ENCODE peak calls at places on chromosomes 7 and 10, in nine cellular contexts. Z is stomach; P is HuH-7; D is stimulated activated CD4-positive, alpha-beta T cell treated with anti-CD3 and anti-CD28 coated beads, Interleukin-1b, Interleukin-23, amount 100 ng/mL, for 24 hours; H is cardiac fibroblast; O is SJSA1; B is epithelial cell of prostate; V is left colon; Q is CD4-positive, alpha-beta T cell. N is an unnamed sample.

GRCh38 chr10:75398238-75398629 is 3.3 kb downstream of the ZNF503 start:
- DNase-seq in O (no peak), V (no peak), H (no peak), B (no peak), D (no peak), Q (no peak), P (no peak), Z (no peak), N (no peak)

GRCh38 chr7:50856821-50857220 is 74.1 kb upstream of the GRB10 start:
- DNase-seq in D (no peak), B (no peak), P (no peak), H (peak; percentile 31), Q (no peak), O (no peak), V (no peak), Z (peak; percentile 11), N (no peak)

GRCh38 chr7:48140001-48140681 is 31.1 kb upstream of the ABCA13 start:
- DNase-seq in O (peak; percentile 65), Q (no peak), Z (no peak), D (no peak), B (no peak), H (peak; percentile 22), P (peak; percentile 20), V (peak; percentile 53), N (no peak)

GRCh38 chr7:97179454-97180104 is 62.1 kb downstream of the SDHAF3 start:
- DNase-seq in O (peak; percentile 16), V (peak; percentile 16), Q (peak; percentile 25), B (peak; percentile 0), P (peak; percentile 64), Z (peak; percentile 42), H (peak; percentile 79), D (peak; percentile 1), N (peak; percentile 41)

GRCh38 chr10:60810437-60811182 is 32.3 kb downstream of the CDK1 start:
- DNase-seq in O (peak; percentile 25), B (no peak), Q (no peak), D (no peak), V (no peak), Z (peak; percentile 35), H (peak; percentile 78), P (no peak), N (no peak)

GRCh38 chr7:112290065-112290464 is 83.6 kb downstream of the ZNF277 start:
- DNase-seq in O (peak; percentile 16), H (peak; percentile 24), D (no peak), Z (no peak), V (no peak), P (no peak), Q (no peak), B (no peak), N (no peak)

GRCh38 chr7:42099837-42100508 is 137.0 kb downstream of the GLI3 start:
- DNase-seq in V (no peak), Q (no peak), P (no peak), B (peak; percentile 85), H (no peak), O (no peak), Z (no peak), D (no peak), N (no peak)

GRCh38 chr7:95915731-95916130 is 143.4 kb downstream of the DYNC1I1 start:
- DNase-seq in H (no peak), P (no peak), Z (no peak), Q (no peak), B (no peak), D (no peak), O (peak; percentile 29), V (no peak), N (peak; percentile 67)

GRCh38 chr7:27064169-27064568 is 31.6 kb downstream of the HOXA1 start:
- DNase-seq in O (no peak), H (peak; percentile 10), D (no peak), Z (no peak), P (no peak), B (no peak), Q (no peak), V (no peak), N (no peak)

GRCh38 chr7:69934475-69934903 is 336.2 kb downstream of the AUTS2 start:
- DNase-seq in Q (no peak), V (no peak), P (no peak), D (no peak), H (no peak), Z (no peak), B (no peak), O (no peak), N (peak; percentile 72)

GRCh38 chr10:131814567-131815290 is 86.1 kb upstream of the PPP2R2D start:
- DNase-seq in Z (peak; percentile 25), P (no peak), Q (no peak), V (no peak), B (no peak), O (no peak), H (no peak), D (no peak), N (no peak)

GRCh38 chr10:49398000-49398861 is 2.3 kb upstream of the DRGX start:
- DNase-seq in Q (peak; percentile 42), O (peak; percentile 36), D (peak; percentile 17), V (peak; percentile 61), Z (no peak), P (no peak), H (peak; percentile 46), B (no peak), N (no peak)

GRCh38 chr10:19730848-19731247 is 85.4 kb upstream of the PLXDC2 start:
- DNase-seq in Q (no peak), H (peak; percentile 17), D (no peak), O (peak; percentile 2), Z (no peak), V (no peak), P (no peak), B (no peak), N (no peak)

GRCh38 chr7:131357282-131357880 is 29.7 kb downstream of the MKLN1 start:
- DNase-seq in Z (no peak), P (no peak), H (no peak), Q (no peak), D (no peak), V (no peak), O (no peak), B (no peak), N (no peak)

GRCh38 chr7:135877799-135878198 is 99.4 kb downstream of the MTPN start:
- DNase-seq in Z (no peak), P (no peak), B (peak; percentile 95), V (no peak), D (no peak), H (peak; percentile 33), O (no peak), Q (no peak), N (no peak)

GRCh38 chr10:32445036-32445435 is 904 bp upstream of the CCDC7 start:
- DNase-seq in Q (no peak), H (no peak), V (no peak), D (no peak), P (peak; percentile 12), B (no peak), Z (no peak), O (no peak), N (no peak)

GRCh38 chr10:47449102-47449978 is 34.6 kb downstream of the ANXA8 start:
- DNase-seq in B (no peak), O (peak; percentile 15), H (no peak), D (no peak), P (no peak), Z (no peak), Q (no peak), V (no peak), N (no peak)

GRCh38 chr7:139560678-139561077 is 37.2 kb downstream of the CLEC2L start:
- DNase-seq in O (no peak), V (peak; percentile 89), Z (no peak), Q (no peak), P (no peak), H (no peak), B (no peak), D (no peak), N (no peak)

GRCh38 chr7:28629216-28629848 is 217.0 kb downstream of the CREB5 start:
- DNase-seq in O (no peak), P (no peak), V (peak; percentile 7), D (no peak), Z (no peak), Q (no peak), H (peak; percentile 12), B (no peak), N (no peak)

GRCh38 chr10:70324341-70324861 is 40.6 kb upstream of the NPFFR1 start:
- DNase-seq in H (no peak), B (no peak), Z (no peak), D (no peak), P (no peak), V (no peak), O (no peak), Q (no peak), N (no peak)

GRCh38 chr10:87875929-87876571 is 12.6 kb downstream of the PTEN start:
- DNase-seq in P (no peak), V (no peak), Q (no peak), O (no peak), Z (no peak), H (no peak), D (no peak), B (no peak), N (no peak)

GRCh38 chr7:149856583-149856982 is 17.2 kb upstream of the ATP6V0E2 start:
- DNase-seq in Z (no peak), O (no peak), D (no peak), H (no peak), V (no peak), B (no peak), Q (no peak), P (no peak), N (no peak)

N was measured in NCI-H1930.